ENCODE peak calls at places on chromosomes 7 and 10, in four cellular contexts. J, Y, Z and B are unnamed samples.

GRCh38 chr10:46231087-46231486 is 55.7 kb upstream of the ANTXRL start:
- DNase-seq in J (no peak), Y (no peak), Z (peak; percentile 0), B (peak; percentile 15)

GRCh38 chr7:12927635-12928434 is 240.4 kb downstream of the ARL4A start:
- DNase-seq in J (no peak), Y (peak; percentile 86), Z (no peak), B (no peak)

GRCh38 chr10:37010741-37011140 is 114.7 kb upstream of the ANKRD30A start:
- DNase-seq in J (no peak), Y (no peak), Z (no peak), B (no peak)

GRCh38 chr7:33873981-33874750 is 31.2 kb upstream of the BMPER start:
- DNase-seq in J (no peak), Y (no peak), Z (no peak), B (no peak)

GRCh38 chr10:116071453-116072148 is 201.4 kb downstream of the GFRA1 start:
- DNase-seq in J (no peak), Y (no peak), Z (no peak), B (no peak)

GRCh38 chr7:144884913-144885312 is 49.1 kb upstream of the TPK1 start:
- DNase-seq in J (no peak), Y (no peak), Z (no peak), B (no peak)

GRCh38 chr7:64887756-64888508 is 15.1 kb upstream of the ZNF273 start:
- DNase-seq in J (no peak), Y (no peak), Z (no peak), B (peak; percentile 71)

GRCh38 chr10:21317902-21318301 is 207.6 kb downstream of the SKIDA1 start:
- DNase-seq in J (no peak), Y (no peak), Z (no peak), B (no peak)

GRCh38 chr10:6473901-6474370 is 106.1 kb downstream of the PRKCQ start:
- DNase-seq in J (no peak), Y (no peak), Z (no peak), B (no peak)

GRCh38 chr10:34584164-34584563 is 230.9 kb downstream of the PARD3 start:
- DNase-seq in J (no peak), Y (no peak), Z (no peak), B (no peak)

GRCh38 chr7:112419543-112420130 is 30.6 kb upstream of the IFRD1 start:
- DNase-seq in J (no peak), Y (no peak), Z (no peak), B (no peak)

GRCh38 chr10:48604039-48604407 is 850 bp downstream of the ARHGAP22 start:
- DNase-seq in J (no peak), Y (no peak), Z (no peak), B (peak; percentile 16)